ENCODE peak calls at places on chromosome 9, in ten cellular contexts. J is prostate gland, V is uterus, F is cardiac muscle cell, N is IMR-90, P is tibial nerve, T is mucosa of descending colon, A is sigmoid colon, S is hepatocyte, M is K562. U is an unnamed sample.
A peak's percentile ranks its signal among the peaks of the same experiment; 100 is the strongest.

GRCh38 chr9:128124873-128125574 is 2.5 kb downstream of the PTGES2 start:
- DNase-seq in S (peak; percentile 76), J (peak; percentile 54), A (peak; percentile 80), M (peak; percentile 85), V (no peak), F (peak; percentile 64), T (peak; percentile 84), P (peak; percentile 53), N (peak; percentile 45), U (peak; percentile 65)

GRCh38 chr9:137353223-137354152 is 51.4 kb upstream of the NRARP start:
- DNase-seq in A (no peak), F (no peak), N (no peak), J (no peak), V (peak; percentile 49), T (no peak), P (no peak), S (no peak), M (no peak), U (no peak)

GRCh38 chr9:136228107-136228875 is 17.3 kb downstream of the QSOX2 start:
- DNase-seq in N (peak; percentile 89), M (peak; percentile 23), P (no peak), T (no peak), S (peak; percentile 43), V (no peak), F (peak; percentile 40), J (no peak), A (no peak), U (no peak)

GRCh38 chr9:137579259-137579604 is 507 bp upstream of the DPH7 start:
- DNase-seq in M (no peak), T (no peak), J (no peak), P (no peak), N (no peak), A (no peak), V (no peak), F (no peak), S (no peak), U (no peak)

GRCh38 chr9:14156046-14156445 is 157.9 kb downstream of the NFIB start:
- DNase-seq in N (no peak), T (no peak), P (no peak), V (no peak), J (no peak), F (no peak), S (no peak), M (no peak), A (no peak), U (no peak)

GRCh38 chr9:18333157-18333556 is 140.8 kb upstream of the ADAMTSL1 start:
- DNase-seq in M (no peak), N (peak; percentile 38), A (no peak), T (no peak), V (no peak), J (no peak), S (no peak), F (peak; percentile 42), P (no peak), U (no peak)

GRCh38 chr9:88173378-88173999 is 35.2 kb upstream of the SPATA31C2 start:
- DNase-seq in P (no peak), A (no peak), J (no peak), M (peak; percentile 76), S (peak; percentile 70), N (peak; percentile 73), F (peak; percentile 85), T (no peak), V (no peak), U (peak; percentile 56)

GRCh38 chr9:2013688-2014087 is 1.5 kb upstream of the SMARCA2 start:
- DNase-seq in S (no peak), F (peak; percentile 58), T (no peak), J (no peak), M (no peak), P (no peak), V (no peak), N (peak; percentile 38), A (no peak), U (no peak)

GRCh38 chr9:81578606-81579005 is 110.7 kb downstream of the TLE1 start:
- DNase-seq in F (no peak), A (no peak), V (no peak), N (peak; percentile 74), S (no peak), J (no peak), M (no peak), P (no peak), T (no peak), U (no peak)

GRCh38 chr9:96232539-96233241 is 69.3 kb downstream of the HSD17B3 start:
- DNase-seq in F (peak; percentile 91), A (peak; percentile 89), M (peak; percentile 56), V (peak; percentile 84), T (peak; percentile 60), P (peak; percentile 74), J (no peak), S (peak; percentile 82), N (peak; percentile 56), U (peak; percentile 53)

GRCh38 chr9:134252084-134252830 is 74.0 kb upstream of the RXRA start:
- DNase-seq in J (no peak), T (no peak), M (no peak), F (no peak), V (no peak), P (no peak), N (no peak), S (no peak), A (no peak), U (no peak)

GRCh38 chr9:137745541-137745991 is 126.8 kb downstream of the EHMT1 start:
- DNase-seq in F (no peak), M (peak; percentile 66), N (peak; percentile 43), A (no peak), J (peak; percentile 40), V (no peak), T (no peak), S (peak; percentile 57), P (no peak), U (no peak)

GRCh38 chr9:89969156-89969566 is 364.3 kb downstream of the GADD45G start:
- DNase-seq in T (no peak), A (no peak), J (no peak), F (no peak), M (no peak), N (peak; percentile 1), P (no peak), V (no peak), S (peak; percentile 62), U (peak; percentile 46)

DNA sequence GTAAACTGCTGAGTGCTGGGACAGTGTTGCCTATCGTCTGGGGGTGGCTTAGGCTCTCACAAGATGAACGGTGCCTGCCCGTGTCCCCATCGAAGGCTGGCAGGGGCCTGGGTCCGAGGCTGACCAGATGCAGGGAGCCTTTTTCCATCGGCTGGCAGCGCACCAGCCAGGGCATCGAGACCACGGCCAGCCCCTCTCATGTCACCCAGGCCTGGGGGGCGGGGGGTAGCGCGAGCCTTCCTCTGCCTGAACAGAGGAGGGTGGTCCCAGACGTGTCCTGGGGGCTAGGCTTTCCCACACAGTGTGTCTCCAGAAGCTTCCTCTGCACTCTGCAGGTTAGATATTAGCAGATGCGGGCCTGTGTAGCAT is 17.3 kb downstream of the FGD3 start:
- DNase-seq in V (no peak), F (no peak), M (no peak), N (no peak), P (no peak), J (no peak), T (peak; percentile 61), A (no peak), S (no peak), U (no peak)
- H3K4me1 ChIP-seq in V (no peaks in the 10 kb centered on the region), F (no peaks in the 10 kb centered on the region), M (peaks cover 16% of the 10 kb centered on the region), N (no peaks in the 10 kb centered on the region), P (no peaks in the 10 kb centered on the region), J (no peaks in the 10 kb centered on the region), T (no peaks in the 10 kb centered on the region), A (no peaks in the 10 kb centered on the region), S (peaks cover 7% of the 10 kb centered on the region), U (peaks cover 10% of the 10 kb centered on the region)

GRCh38 chr9:72361227-72361626 is 3.8 kb downstream of the ZFAND5 start:
- DNase-seq in A (no peak), T (no peak), J (no peak), P (no peak), F (no peak), V (no peak), S (no peak), N (no peak), M (no peak), U (no peak)
- H3K4me3 ChIP-seq in A (peak overlapping the region; percentile 88), T (no peak overlapping the region), J (peak overlapping the region; percentile 98), P (peak overlapping the region; percentile 95), F (peak overlapping the region; percentile 96), V (peak overlapping the region; percentile 73), S (peak overlapping the region; percentile 74), N (peak overlapping the region; percentile 99), M (no peak overlapping the region), U (no peak overlapping the region)

GRCh38 chr9:93520523-93520922 is 55.9 kb upstream of the PHF2 start:
- DNase-seq in F (no peak), J (no peak), A (no peak), T (no peak), P (no peak), V (no peak), N (no peak), M (no peak), S (no peak), U (no peak)
- TF ChIP-seq CTCF in F (no peak), J (no peak), A (no peak), T (no peak), P (no peak), V (no peak), N (peak; percentile 4), M (peak; percentile 20), S (no peak), U (peak; percentile 8)

GRCh38 chr9:127104465-127105311 is 17.7 kb downstream of the ANGPTL2 start:
- DNase-seq in P (no peak), S (no peak), N (peak; percentile 32), V (no peak), M (no peak), J (no peak), F (peak; percentile 74), A (no peak), T (no peak), U (no peak)

GRCh38 chr9:127107344-127108181 is 14.9 kb downstream of the ANGPTL2 start:
- DNase-seq in J (no peak), M (no peak), N (no peak), A (no peak), S (no peak), F (no peak), T (no peak), P (no peak), V (no peak), U (no peak)

GRCh38 chr9:127106493-127106855 is 16.0 kb downstream of the ANGPTL2 start:
- DNase-seq in P (no peak), J (no peak), M (no peak), V (no peak), T (no peak), F (no peak), N (no peak), A (no peak), S (no peak), U (no peak)

GRCh38 chr9:127108182-127108876 is 14.1 kb downstream of the ANGPTL2 start:
- DNase-seq in P (no peak), V (no peak), T (no peak), S (no peak), M (no peak), N (no peak), F (no peak), J (no peak), A (peak; percentile 91), U (no peak)

DNA sequence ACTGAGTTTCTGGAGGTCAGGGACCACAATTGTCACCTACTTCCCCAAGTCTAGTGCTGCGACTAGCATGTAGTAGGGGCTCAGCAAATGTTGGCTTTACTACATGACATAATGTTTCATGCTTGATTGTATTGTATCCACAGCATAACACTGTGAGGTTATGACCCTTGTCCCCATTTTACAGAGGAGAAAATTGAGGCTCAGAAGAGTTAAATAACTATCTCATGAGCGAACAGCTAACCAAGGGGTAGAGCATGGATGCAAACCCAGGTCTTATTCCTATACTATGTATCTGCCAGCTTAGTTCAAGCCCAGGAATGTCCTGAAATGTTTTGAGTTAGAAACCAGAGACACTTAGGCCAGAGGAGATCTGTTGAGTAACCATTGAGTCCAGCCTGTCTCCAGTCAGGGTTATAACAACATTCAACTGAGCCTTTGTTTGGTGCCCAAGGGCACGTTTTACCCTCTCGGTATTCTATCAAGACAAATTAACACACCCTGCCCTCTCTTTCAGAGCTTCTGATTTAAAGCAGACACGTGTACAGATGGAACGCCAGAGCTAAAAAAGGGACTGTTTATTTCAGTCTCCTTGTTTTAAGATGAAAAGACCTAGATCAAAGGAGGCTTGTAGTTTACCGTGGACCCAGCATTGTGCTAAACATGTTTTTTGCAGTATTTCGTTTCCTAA is 16.5 kb downstream of the ANGPTL2 start:
- DNase-seq in J (no peak), S (no peak), P (no peak), V (no peak), N (no peak), M (no peak), F (no peak), T (no peak), A (no peak), U (no peak)
- H3K4me1 ChIP-seq in J (no peaks in the 10 kb centered on the region), S (no peaks in the 10 kb centered on the region), P (no peaks in the 10 kb centered on the region), V (no peaks in the 10 kb centered on the region), N (peaks cover 25% of the 10 kb centered on the region), M (no peaks in the 10 kb centered on the region), F (peaks cover 9% of the 10 kb centered on the region), T (no peaks in the 10 kb centered on the region), A (peaks cover 79% of the 10 kb centered on the region), U (peaks cover 9% of the 10 kb centered on the region)

U was measured in Caco-2.